ENCODE peak calls at places on chromosomes 5 and 9, in ten cellular contexts. One of them, this sample, is unnamed.

GRCh38 chr9:38423939-38424843 is at the start of gene IGFBPL1:
- DNase-seq in H1: no peak
- DNase-seq in A673: peak; percentile 23
- DNase-seq in adrenal gland: peak; percentile 9
- DNase-seq in CD8-positive, alpha-beta T cell: no peak
- DNase-seq in astrocyte of the spinal cord: no peak
- DNase-seq in upper lobe of left lung: peak; percentile 87
- DNase-seq in activated CD4-positive, alpha-beta T cell treated with anti-CD3 and anti-CD28 coated beads, Interleukin-2, amount 50 U/mL, for 48 hours: peak; percentile 21
- DNase-seq in astrocyte: no peak
- DNase-seq in psoas muscle: no peak
- DNase-seq in this sample: no peak

GRCh38 chr5:150461231-150461630 is 11.7 kb upstream of the RPS14 start:
- DNase-seq in H1: no peak
- DNase-seq in A673: no peak
- DNase-seq in adrenal gland: no peak
- DNase-seq in CD8-positive, alpha-beta T cell: no peak
- DNase-seq in astrocyte of the spinal cord: no peak
- DNase-seq in upper lobe of left lung: no peak
- DNase-seq in activated CD4-positive, alpha-beta T cell treated with anti-CD3 and anti-CD28 coated beads, Interleukin-2, amount 50 U/mL, for 48 hours: no peak
- DNase-seq in astrocyte: no peak
- DNase-seq in psoas muscle: no peak
- DNase-seq in this sample: no peak

GRCh38 chr9:68501159-68501506 is 39.5 kb downstream of the TMEM252 start:
- DNase-seq in H1: no peak
- DNase-seq in A673: no peak
- DNase-seq in adrenal gland: no peak
- DNase-seq in CD8-positive, alpha-beta T cell: no peak
- DNase-seq in astrocyte of the spinal cord: no peak
- DNase-seq in upper lobe of left lung: no peak
- DNase-seq in activated CD4-positive, alpha-beta T cell treated with anti-CD3 and anti-CD28 coated beads, Interleukin-2, amount 50 U/mL, for 48 hours: no peak
- DNase-seq in astrocyte: no peak
- DNase-seq in psoas muscle: no peak
- DNase-seq in this sample: no peak

GRCh38 chr5:172235132-172235780 is 41.3 kb downstream of the EFCAB9 start:
- DNase-seq in H1: no peak
- DNase-seq in A673: no peak
- DNase-seq in adrenal gland: no peak
- DNase-seq in CD8-positive, alpha-beta T cell: no peak
- DNase-seq in astrocyte of the spinal cord: peak; percentile 8
- DNase-seq in upper lobe of left lung: no peak
- DNase-seq in activated CD4-positive, alpha-beta T cell treated with anti-CD3 and anti-CD28 coated beads, Interleukin-2, amount 50 U/mL, for 48 hours: no peak
- DNase-seq in astrocyte: peak; percentile 37
- DNase-seq in psoas muscle: no peak
- DNase-seq in this sample: no peak

GRCh38 chr5:121189569-121190305 is 661.9 kb upstream of the FTMT start:
- DNase-seq in H1: no peak
- DNase-seq in A673: peak; percentile 66
- DNase-seq in adrenal gland: peak; percentile 2
- DNase-seq in CD8-positive, alpha-beta T cell: no peak
- DNase-seq in astrocyte of the spinal cord: peak; percentile 79
- DNase-seq in upper lobe of left lung: no peak
- DNase-seq in activated CD4-positive, alpha-beta T cell treated with anti-CD3 and anti-CD28 coated beads, Interleukin-2, amount 50 U/mL, for 48 hours: no peak
- DNase-seq in astrocyte: peak; percentile 41
- DNase-seq in psoas muscle: no peak
- DNase-seq in this sample: no peak

GRCh38 chr5:140966293-140967225 is at the start of gene PCDHAC2:
- DNase-seq in H1: no peak
- DNase-seq in A673: peak; percentile 87
- DNase-seq in adrenal gland: peak; percentile 27
- DNase-seq in CD8-positive, alpha-beta T cell: no peak
- DNase-seq in astrocyte of the spinal cord: no peak
- DNase-seq in upper lobe of left lung: peak; percentile 91
- DNase-seq in activated CD4-positive, alpha-beta T cell treated with anti-CD3 and anti-CD28 coated beads, Interleukin-2, amount 50 U/mL, for 48 hours: no peak
- DNase-seq in astrocyte: peak; percentile 2
- DNase-seq in psoas muscle: peak; percentile 56
- DNase-seq in this sample: peak; percentile 76

GRCh38 chr9:113528088-113528487 is 64.6 kb downstream of the RGS3 start:
- DNase-seq in H1: no peak
- DNase-seq in A673: no peak
- DNase-seq in adrenal gland: no peak
- DNase-seq in CD8-positive, alpha-beta T cell: no peak
- DNase-seq in astrocyte of the spinal cord: no peak
- DNase-seq in upper lobe of left lung: no peak
- DNase-seq in activated CD4-positive, alpha-beta T cell treated with anti-CD3 and anti-CD28 coated beads, Interleukin-2, amount 50 U/mL, for 48 hours: no peak
- DNase-seq in astrocyte: no peak
- DNase-seq in psoas muscle: no peak
- DNase-seq in this sample: no peak

GRCh38 chr5:173643964-173644363 is 27.5 kb upstream of the BOD1 start:
- DNase-seq in H1: no peak
- DNase-seq in A673: no peak
- DNase-seq in adrenal gland: no peak
- DNase-seq in CD8-positive, alpha-beta T cell: no peak
- DNase-seq in astrocyte of the spinal cord: no peak
- DNase-seq in upper lobe of left lung: no peak
- DNase-seq in activated CD4-positive, alpha-beta T cell treated with anti-CD3 and anti-CD28 coated beads, Interleukin-2, amount 50 U/mL, for 48 hours: no peak
- DNase-seq in astrocyte: peak; percentile 16
- DNase-seq in psoas muscle: no peak
- DNase-seq in this sample: peak; percentile 78

GRCh38 chr9:131739988-131740648 is at the start of gene RAPGEF1:
- DNase-seq in H1: no peak
- DNase-seq in A673: peak; percentile 73
- DNase-seq in adrenal gland: peak; percentile 68
- DNase-seq in CD8-positive, alpha-beta T cell: peak; percentile 82
- DNase-seq in astrocyte of the spinal cord: no peak
- DNase-seq in upper lobe of left lung: peak; percentile 98
- DNase-seq in activated CD4-positive, alpha-beta T cell treated with anti-CD3 and anti-CD28 coated beads, Interleukin-2, amount 50 U/mL, for 48 hours: peak; percentile 85
- DNase-seq in astrocyte: no peak
- DNase-seq in psoas muscle: peak; percentile 90
- DNase-seq in this sample: no peak

GRCh38 chr9:1659036-1659701 is 356.0 kb upstream of the SMARCA2 start:
- DNase-seq in H1: no peak
- DNase-seq in A673: no peak
- DNase-seq in adrenal gland: no peak
- DNase-seq in CD8-positive, alpha-beta T cell: no peak
- DNase-seq in astrocyte of the spinal cord: no peak
- DNase-seq in upper lobe of left lung: no peak
- DNase-seq in activated CD4-positive, alpha-beta T cell treated with anti-CD3 and anti-CD28 coated beads, Interleukin-2, amount 50 U/mL, for 48 hours: no peak
- DNase-seq in astrocyte: no peak
- DNase-seq in psoas muscle: no peak
- DNase-seq in this sample: no peak

GRCh38 chr9:72990397-72991182 is 37.7 kb upstream of the ALDH1A1 start:
- DNase-seq in H1: no peak
- DNase-seq in A673: no peak
- DNase-seq in adrenal gland: no peak
- DNase-seq in CD8-positive, alpha-beta T cell: no peak
- DNase-seq in astrocyte of the spinal cord: no peak
- DNase-seq in upper lobe of left lung: no peak
- DNase-seq in activated CD4-positive, alpha-beta T cell treated with anti-CD3 and anti-CD28 coated beads, Interleukin-2, amount 50 U/mL, for 48 hours: no peak
- DNase-seq in astrocyte: no peak
- DNase-seq in psoas muscle: no peak
- DNase-seq in this sample: no peak

GRCh38 chr5:94674841-94675382 is 56.4 kb downstream of the SLF1 start:
- DNase-seq in H1: no peak
- DNase-seq in A673: peak; percentile 17
- DNase-seq in adrenal gland: no peak
- DNase-seq in CD8-positive, alpha-beta T cell: no peak
- DNase-seq in astrocyte of the spinal cord: no peak
- DNase-seq in upper lobe of left lung: no peak
- DNase-seq in activated CD4-positive, alpha-beta T cell treated with anti-CD3 and anti-CD28 coated beads, Interleukin-2, amount 50 U/mL, for 48 hours: no peak
- DNase-seq in astrocyte: peak; percentile 11
- DNase-seq in psoas muscle: no peak
- DNase-seq in this sample: no peak

GRCh38 chr5:108003178-108003577 is 332.4 kb upstream of the EFNA5 start:
- DNase-seq in H1: no peak
- DNase-seq in A673: peak; percentile 7
- DNase-seq in adrenal gland: peak; percentile 7
- DNase-seq in CD8-positive, alpha-beta T cell: no peak
- DNase-seq in astrocyte of the spinal cord: peak; percentile 76
- DNase-seq in upper lobe of left lung: no peak
- DNase-seq in activated CD4-positive, alpha-beta T cell treated with anti-CD3 and anti-CD28 coated beads, Interleukin-2, amount 50 U/mL, for 48 hours: no peak
- DNase-seq in astrocyte: peak; percentile 47
- DNase-seq in psoas muscle: no peak
- DNase-seq in this sample: no peak

GRCh38 chr9:131503626-131504465 is 1.1 kb downstream of the POMT1 start:
- DNase-seq in H1: peak; percentile 21
- DNase-seq in A673: peak; percentile 13
- DNase-seq in adrenal gland: no peak
- DNase-seq in CD8-positive, alpha-beta T cell: peak; percentile 53
- DNase-seq in astrocyte of the spinal cord: peak; percentile 22
- DNase-seq in upper lobe of left lung: no peak
- DNase-seq in activated CD4-positive, alpha-beta T cell treated with anti-CD3 and anti-CD28 coated beads, Interleukin-2, amount 50 U/mL, for 48 hours: peak; percentile 87
- DNase-seq in astrocyte: no peak
- DNase-seq in psoas muscle: no peak
- DNase-seq in this sample: peak; percentile 9

GRCh38 chr5:158773151-158773550 is 326.6 kb downstream of the EBF1 start:
- DNase-seq in H1: no peak
- DNase-seq in A673: no peak
- DNase-seq in adrenal gland: no peak
- DNase-seq in CD8-positive, alpha-beta T cell: no peak
- DNase-seq in astrocyte of the spinal cord: no peak
- DNase-seq in upper lobe of left lung: no peak
- DNase-seq in activated CD4-positive, alpha-beta T cell treated with anti-CD3 and anti-CD28 coated beads, Interleukin-2, amount 50 U/mL, for 48 hours: no peak
- DNase-seq in astrocyte: no peak
- DNase-seq in psoas muscle: no peak
- DNase-seq in this sample: no peak

GRCh38 chr5:64834037-64834436 is 65.3 kb downstream of the CWC27 start:
- DNase-seq in H1: no peak
- DNase-seq in A673: no peak
- DNase-seq in adrenal gland: no peak
- DNase-seq in CD8-positive, alpha-beta T cell: no peak
- DNase-seq in astrocyte of the spinal cord: no peak
- DNase-seq in upper lobe of left lung: no peak
- DNase-seq in activated CD4-positive, alpha-beta T cell treated with anti-CD3 and anti-CD28 coated beads, Interleukin-2, amount 50 U/mL, for 48 hours: no peak
- DNase-seq in astrocyte: no peak
- DNase-seq in psoas muscle: no peak
- DNase-seq in this sample: no peak

GRCh38 chr5:32277782-32278181 is 35.0 kb downstream of the MTMR12 start:
- DNase-seq in H1: no peak
- DNase-seq in A673: no peak
- DNase-seq in adrenal gland: no peak
- DNase-seq in CD8-positive, alpha-beta T cell: no peak
- DNase-seq in astrocyte of the spinal cord: no peak
- DNase-seq in upper lobe of left lung: no peak
- DNase-seq in activated CD4-positive, alpha-beta T cell treated with anti-CD3 and anti-CD28 coated beads, Interleukin-2, amount 50 U/mL, for 48 hours: no peak
- DNase-seq in astrocyte: no peak
- DNase-seq in psoas muscle: no peak
- DNase-seq in this sample: no peak